ENCODE peak calls at places on chromosomes 7 and 10, in five cellular contexts. I, Q, J, X and P are unnamed samples.

GRCh38 chr7:69433086-69433485 is 165.2 kb upstream of the AUTS2 start:
- DNase-seq in I (no peak), Q (no peak), J (no peak), X (no peak), P (no peak)

GRCh38 chr10:87635498-87636312 is 24.0 kb upstream of the PAPSS2 start:
- DNase-seq in I (peak; percentile 85), Q (no peak), J (no peak), X (no peak), P (no peak)

GRCh38 chr10:91694170-91694794 is 61.4 kb upstream of the PPP1R3C start:
- DNase-seq in I (peak; percentile 51), Q (peak; percentile 27), J (no peak), X (no peak), P (peak; percentile 69)

GRCh38 chr7:123054357-123055133 is 59.0 kb upstream of the TAS2R16 start:
- DNase-seq in I (no peak), Q (no peak), J (peak; percentile 29), X (no peak), P (no peak)

GRCh38 chr10:73494213-73494612 is 1.6 kb downstream of the PPP3CB start:
- DNase-seq in I (no peak), Q (no peak), J (no peak), X (no peak), P (no peak)

GRCh38 chr10:110706690-110707098 is 62.6 kb downstream of the RBM20 start:
- DNase-seq in I (peak; percentile 94), Q (no peak), J (no peak), X (no peak), P (no peak)

GRCh38 chr10:117391436-117392205 is 16.4 kb upstream of the PDZD8 start:
- DNase-seq in I (peak; percentile 30), Q (no peak), J (no peak), X (no peak), P (peak; percentile 12)

GRCh38 chr10:15345450-15345849 is 25.6 kb downstream of the FAM171A1 start:
- DNase-seq in I (no peak), Q (no peak), J (no peak), X (no peak), P (no peak)

GRCh38 chr10:110610308-110610774 is 33.8 kb upstream of the RBM20 start:
- DNase-seq in I (peak; percentile 49), Q (peak; percentile 20), J (no peak), X (no peak), P (peak; percentile 78)

GRCh38 chr10:43396061-43396927 is 12.7 kb downstream of the HNRNPF start:
- DNase-seq in I (peak; percentile 58), Q (peak; percentile 86), J (peak; percentile 86), X (peak; percentile 62), P (peak; percentile 89)

GRCh38 chr10:119479048-119479394 is 63.5 kb downstream of the RGS10 start:
- DNase-seq in I (no peak), Q (no peak), J (no peak), X (no peak), P (no peak)

GRCh38 chr7:104135760-104136558 is 71.9 kb downstream of the ORC5 start:
- DNase-seq in I (no peak), Q (no peak), J (no peak), X (no peak), P (no peak)

GRCh38 chr10:71015674-71016073 is 127.3 kb upstream of the PCBD1 start:
- DNase-seq in I (no peak), Q (no peak), J (no peak), X (no peak), P (no peak)

GRCh38 chr10:48481385-48481784 is 123.5 kb downstream of the ARHGAP22 start:
- DNase-seq in I (no peak), Q (no peak), J (peak; percentile 1), X (no peak), P (no peak)

GRCh38 chr7:152335900-152336571 is 99.8 kb downstream of the KMT2C start:
- DNase-seq in I (no peak), Q (no peak), J (no peak), X (no peak), P (no peak)

GRCh38 chr7:115728518-115728917 is 302.0 kb downstream of the TFEC start:
- DNase-seq in I (no peak), Q (no peak), J (no peak), X (no peak), P (no peak)

GRCh38 chr10:85978566-85979358 is 387.8 kb downstream of the GRID1 start:
- DNase-seq in I (no peak), Q (no peak), J (no peak), X (no peak), P (no peak)

GRCh38 chr7:17774248-17774647 is 166.0 kb downstream of the SNX13 start:
- DNase-seq in I (peak; percentile 91), Q (no peak), J (no peak), X (no peak), P (no peak)

GRCh38 chr7:19491821-19492452 is 216.9 kb downstream of the POLR1F start:
- DNase-seq in I (peak; percentile 66), Q (no peak), J (no peak), X (no peak), P (peak; percentile 11)

GRCh38 chr10:31822616-31823318 is 105.9 kb downstream of the ARHGAP12 start:
- DNase-seq in I (no peak), Q (no peak), J (no peak), X (no peak), P (no peak)

GRCh38 chr7:101202603-101202918 is 1.7 kb upstream of the MOGAT3 start:
- DNase-seq in I (no peak), Q (no peak), J (no peak), X (no peak), P (no peak)

GRCh38 chr7:101200504-101200861 is 353 bp downstream of the MOGAT3 start:
- DNase-seq in I (no peak), Q (no peak), J (no peak), X (no peak), P (no peak)

GRCh38 chr7:101198476-101198875 is 2.4 kb downstream of the MOGAT3 start:
- DNase-seq in I (no peak), Q (no peak), J (no peak), X (no peak), P (no peak)

GRCh38 chr7:101200862-101201599 is at the start of gene MOGAT3:
- DNase-seq in I (no peak), Q (no peak), J (no peak), X (no peak), P (no peak)

GRCh38 chr7:101201695-101202602 is 1.1 kb upstream of the MOGAT3 start:
- DNase-seq in I (no peak), Q (no peak), J (peak; percentile 34), X (no peak), P (no peak)
- TF ChIP-seq POLR2A in I (no peak), Q (no peak), J (no peak), X (no peak), P (no peak)

DNA sequence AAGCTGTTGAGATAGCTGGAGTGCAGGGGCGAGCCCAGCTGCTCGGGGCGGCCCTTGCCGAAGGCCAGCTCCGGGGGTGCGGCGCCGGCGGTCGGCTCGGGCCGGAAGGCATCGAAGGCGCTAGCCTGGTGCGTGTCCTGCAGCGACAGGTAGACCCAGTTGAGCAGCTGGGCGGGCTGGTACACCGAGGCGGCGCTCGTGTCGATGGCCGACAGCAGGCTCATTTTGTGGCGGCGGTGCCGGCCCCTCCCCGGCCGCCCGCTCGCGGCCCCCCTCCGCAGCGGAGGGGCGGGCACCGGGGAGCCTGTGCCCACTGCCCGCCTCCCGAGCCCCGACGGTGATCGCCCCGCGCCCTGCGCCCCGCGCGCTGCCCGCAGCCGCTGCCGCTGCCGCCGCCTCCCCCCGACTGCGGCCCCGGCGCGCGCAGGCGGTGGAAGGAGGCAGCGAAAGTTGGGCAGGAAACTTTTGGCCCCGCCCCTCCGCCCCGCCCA is at the start of gene ZCCHC24:
- DNase-seq in I (no peak), Q (peak; percentile 96), J (peak; percentile 65), X (no peak), P (peak; percentile 71)
- TF ChIP-seq POLR2A in I (peak; percentile 74), Q (no peak), J (no peak), X (no peak), P (peak; percentile 37)

GRCh38 chr7:44637788-44638594 is 31.6 kb downstream of the OGDH start:
- DNase-seq in I (peak; percentile 89), Q (no peak), J (peak; percentile 62), X (peak; percentile 85), P (peak; percentile 95)
- TF ChIP-seq POLR2A in I (peak; percentile 23), Q (peak; percentile 25), J (no peak), X (no peak), P (peak; percentile 91)

GRCh38 chr10:102713814-102714620 is at the start of gene ARL3:
- DNase-seq in I (peak; percentile 98), Q (peak; percentile 97), J (peak; percentile 98), X (peak; percentile 96), P (peak; percentile 96)
- TF ChIP-seq POLR2A in I (peak; percentile 43), Q (peak; percentile 44), J (no peak), X (no peak), P (peak; percentile 46)